ENCODE peak calls at places on chromosomes 7 and 10, in seven cellular contexts. F is H54; A is choroid plexus epithelial cell; H is islet precursor cell; B is activated CD4-positive, alpha-beta T cell treated with anti-CD3 and anti-CD28 coated beads for 24 hours; Y is Kasumi-1; E is WTC11. O is an unnamed sample.

GRCh38 chr7:38375453-38375852 is 102.0 kb upstream of the TARP start:
- DNase-seq in H (no peak), A (no peak), Y (no peak), B (no peak), F (no peak), E (no peak), O (no peak)

GRCh38 chr10:10209152-10209551 is 808.5 kb upstream of the CELF2 start:
- DNase-seq in A (peak), F (no peak), H (peak), E (no peak), B (no peak), Y (no peak), O (no peak)

GRCh38 chr10:61793760-61794713 is 107.5 kb upstream of the ARID5B start:
- DNase-seq in H (no peak), F (no peak), B (no peak), E (no peak), Y (no peak), A (peak), O (no peak)

GRCh38 chr7:128883622-128884549 is 21.2 kb downstream of the ATP6V1F start:
- DNase-seq in H (peak), B (peak), Y (peak), E (peak), A (peak), F (peak), O (no peak)

GRCh38 chr7:36473454-36474282 is 84.0 kb downstream of the ANLN start:
- DNase-seq in H (peak), E (peak), F (peak), B (peak), A (peak), Y (peak), O (no peak)

GRCh38 chr7:81158189-81158588 is 239.3 kb upstream of the SEMA3C start:
- DNase-seq in F (no peak), E (no peak), H (no peak), B (no peak), Y (no peak), A (no peak), O (no peak)

GRCh38 chr10:123883921-123884320 is 7.7 kb downstream of the CPXM2 start:
- DNase-seq in E (no peak), F (no peak), Y (no peak), B (no peak), H (peak), A (no peak), O (no peak)

GRCh38 chr10:25556457-25556856 is 377.6 kb upstream of the MYO3A start:
- DNase-seq in B (no peak), E (no peak), Y (no peak), A (peak), F (peak), H (no peak), O (no peak)

O was measured in iPS DF 6.9.